ENCODE peak calls at places on chromosomes 3 and 15, in five cellular contexts. O, E, D, W and S are unnamed samples.

GRCh38 chr3:107598926-107599754 is 76.4 kb downstream of the BBX start:
- DNase-seq in O (peak; percentile 36), E (peak; percentile 48), D (peak; percentile 43), W (peak; percentile 23), S (peak; percentile 16)

GRCh38 chr3:72481542-72481941 is 366.7 kb downstream of the SHQ1 start:
- DNase-seq in O (no peak), E (no peak), D (no peak), W (no peak), S (no peak)

GRCh38 chr3:148042663-148043445 is 633.7 kb downstream of the ZIC1 start:
- DNase-seq in O (no peak), E (no peak), D (no peak), W (no peak), S (no peak)

GRCh38 chr15:78325092-78325843 is 14.9 kb upstream of the CRABP1 start:
- DNase-seq in O (no peak), E (no peak), D (no peak), W (no peak), S (no peak)

GRCh38 chr3:175129126-175129525 is 270.0 kb downstream of the NAALADL2 start:
- DNase-seq in O (no peak), E (no peak), D (no peak), W (no peak), S (no peak)

GRCh38 chr3:24339266-24339825 is 155.3 kb downstream of the THRB start:
- DNase-seq in O (no peak), E (no peak), D (no peak), W (no peak), S (no peak)

GRCh38 chr15:58444056-58444455 is 12.3 kb downstream of the LIPC start:
- DNase-seq in O (no peak), E (no peak), D (no peak), W (no peak), S (no peak)

GRCh38 chr3:83843716-83844115 is 1115.1 kb upstream of the CADM2 start:
- DNase-seq in O (no peak), E (no peak), D (no peak), W (no peak), S (no peak)

GRCh38 chr15:76345880-76346665 is 9.5 kb downstream of the ISL2 start:
- DNase-seq in O (peak; percentile 56), E (peak; percentile 69), D (no peak), W (peak; percentile 32), S (no peak)